ENCODE peak calls at places on chromosomes 6 and 20, in four cellular contexts. One of them, this sample, is unnamed.

GRCh38 chr20:14838663-14839650 is 501.5 kb upstream of the FLRT3 start:
- DNase-seq in fibroblast of pulmonary artery: no peak
- DNase-seq in hepatocyte: peak; percentile 22
- DNase-seq in heart right ventricle: no peak
- DNase-seq in this sample: no peak

GRCh38 chr20:2845607-2846006 is 5.1 kb downstream of the VPS16 start:
- DNase-seq in heart right ventricle: no peak
- DNase-seq in hepatocyte: no peak
- DNase-seq in fibroblast of pulmonary artery: no peak
- DNase-seq in this sample: no peak

GRCh38 chr20:17138237-17138636 is 88.6 kb upstream of the PCSK2 start:
- DNase-seq in heart right ventricle: no peak
- DNase-seq in hepatocyte: no peak
- DNase-seq in fibroblast of pulmonary artery: no peak
- DNase-seq in this sample: no peak

GRCh38 chr6:70547313-70547712 is 19.4 kb upstream of the SDHAF4 start:
- DNase-seq in heart right ventricle: no peak
- DNase-seq in fibroblast of pulmonary artery: peak; percentile 48
- DNase-seq in hepatocyte: peak; percentile 17
- DNase-seq in this sample: no peak

GRCh38 chr6:63380265-63380664 is 60.5 kb upstream of the LGSN start:
- DNase-seq in heart right ventricle: no peak
- DNase-seq in fibroblast of pulmonary artery: no peak
- DNase-seq in hepatocyte: no peak
- DNase-seq in this sample: no peak

GRCh38 chr20:46400253-46400652 is 6.2 kb downstream of the ELMO2 start:
- DNase-seq in fibroblast of pulmonary artery: peak; percentile 87
- DNase-seq in hepatocyte: peak; percentile 46
- DNase-seq in heart right ventricle: peak; percentile 20
- DNase-seq in this sample: peak; percentile 43

GRCh38 chr20:8855315-8855714 is 213.6 kb upstream of the PLCB4 start:
- DNase-seq in fibroblast of pulmonary artery: peak; percentile 54
- DNase-seq in heart right ventricle: peak; percentile 45
- DNase-seq in hepatocyte: no peak
- DNase-seq in this sample: no peak

GRCh38 chr20:53488779-53489272 is 104.8 kb downstream of the ZNF217 start:
- DNase-seq in fibroblast of pulmonary artery: no peak
- DNase-seq in heart right ventricle: no peak
- DNase-seq in hepatocyte: no peak
- DNase-seq in this sample: no peak

GRCh38 chr6:83429857-83430605 is 820 bp downstream of the ME1 start:
- DNase-seq in fibroblast of pulmonary artery: peak; percentile 45
- DNase-seq in hepatocyte: peak; percentile 55
- DNase-seq in heart right ventricle: no peak
- DNase-seq in this sample: no peak

GRCh38 chr6:111107589-111107988 is 20.3 kb downstream of the SLC16A10 start:
- DNase-seq in hepatocyte: no peak
- DNase-seq in fibroblast of pulmonary artery: no peak
- DNase-seq in heart right ventricle: no peak
- DNase-seq in this sample: no peak

DNA sequence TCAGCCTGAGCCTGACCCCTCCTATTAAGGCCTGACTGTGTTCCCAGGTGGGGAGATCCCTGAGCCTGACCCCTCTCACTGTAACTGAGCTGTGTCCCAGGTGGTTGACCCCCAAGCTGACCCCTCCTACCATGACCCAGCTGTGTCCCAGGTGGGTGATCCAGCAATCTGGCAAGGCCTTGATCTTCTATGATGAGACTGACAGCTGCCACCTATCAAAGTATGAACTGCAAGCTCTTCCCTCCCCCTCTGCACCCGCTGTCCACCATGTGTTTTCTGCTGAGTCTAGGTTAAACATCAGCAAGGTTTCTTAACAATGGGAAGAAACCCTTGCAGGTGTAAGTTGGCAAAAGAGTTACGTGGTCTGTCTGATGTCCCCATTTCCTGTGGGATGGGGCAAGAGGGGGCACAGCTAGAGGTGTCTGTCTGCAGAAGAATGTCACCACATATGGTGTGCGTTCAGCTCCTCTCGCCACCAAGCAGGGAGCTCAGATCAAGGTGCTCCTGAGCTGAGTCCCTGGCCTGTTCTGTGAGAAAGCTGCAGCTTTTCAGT is 5.9 kb downstream of the PXDC1 start:
- DNase-seq in fibroblast of pulmonary artery: no peak
- DNase-seq in heart right ventricle: no peak
- DNase-seq in hepatocyte: no peak
- DNase-seq in this sample: no peak
- H3K4me3 ChIP-seq in fibroblast of pulmonary artery: no peak overlapping the region
- H3K4me3 ChIP-seq in heart right ventricle: no peak overlapping the region
- H3K4me3 ChIP-seq in hepatocyte: no peak overlapping the region
- H3K4me3 ChIP-seq in this sample: no peak overlapping the region

DNA sequence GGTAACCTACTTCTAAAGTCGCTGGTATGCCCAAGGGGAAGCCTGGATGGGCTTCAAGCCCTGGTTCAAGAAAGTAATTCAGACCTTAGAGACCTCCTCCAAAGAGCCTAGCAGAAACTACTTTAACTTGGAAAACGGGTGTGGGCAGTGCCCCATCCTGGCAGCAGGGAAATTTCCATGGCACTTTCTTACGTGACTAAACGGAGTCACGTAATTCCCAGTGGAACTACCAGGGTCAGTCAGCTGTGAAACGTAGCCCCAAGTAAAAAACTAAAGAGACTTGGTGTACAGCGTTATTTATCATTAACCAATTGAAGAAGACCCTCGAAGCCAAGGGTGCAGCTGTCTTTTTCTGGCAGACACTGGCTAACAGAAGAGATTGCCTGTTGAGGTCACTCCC is 114.0 kb downstream of the RCAN2 start:
- DNase-seq in heart right ventricle: no peak
- DNase-seq in fibroblast of pulmonary artery: no peak
- DNase-seq in hepatocyte: no peak
- DNase-seq in this sample: no peak
- H3K4me3 ChIP-seq in heart right ventricle: no peak overlapping the region
- H3K4me3 ChIP-seq in fibroblast of pulmonary artery: no peak overlapping the region
- H3K4me3 ChIP-seq in hepatocyte: no peak overlapping the region
- H3K4me3 ChIP-seq in this sample: no peak overlapping the region

GRCh38 chr20:22583773-22584629 is at the start of gene FOXA2:
- DNase-seq in heart right ventricle: no peak
- DNase-seq in hepatocyte: peak; percentile 87
- DNase-seq in fibroblast of pulmonary artery: no peak
- DNase-seq in this sample: no peak

GRCh38 chr20:22584922-22585785 is 782 bp upstream of the FOXA2 start:
- DNase-seq in fibroblast of pulmonary artery: no peak
- DNase-seq in hepatocyte: peak; percentile 73
- DNase-seq in heart right ventricle: no peak
- DNase-seq in this sample: no peak

GRCh38 chr20:22585786-22586493 is 1.6 kb upstream of the FOXA2 start:
- DNase-seq in heart right ventricle: no peak
- DNase-seq in fibroblast of pulmonary artery: no peak
- DNase-seq in hepatocyte: no peak
- DNase-seq in this sample: no peak

GRCh38 chr20:22584630-22584921 is 204 bp upstream of the FOXA2 start:
- DNase-seq in hepatocyte: peak; percentile 84
- DNase-seq in heart right ventricle: no peak
- DNase-seq in fibroblast of pulmonary artery: no peak
- DNase-seq in this sample: no peak

GRCh38 chr20:22586645-22587310 is 2.4 kb upstream of the FOXA2 start:
- DNase-seq in fibroblast of pulmonary artery: no peak
- DNase-seq in heart right ventricle: no peak
- DNase-seq in hepatocyte: peak; percentile 81
- DNase-seq in this sample: peak; percentile 23
- H3K4me3 ChIP-seq in fibroblast of pulmonary artery: no peak overlapping the region
- H3K4me3 ChIP-seq in heart right ventricle: no peak overlapping the region
- H3K4me3 ChIP-seq in hepatocyte: no peak overlapping the region
- H3K4me3 ChIP-seq in this sample: no peak overlapping the region

GRCh38 chr6:13201336-13201735 is 127.0 kb downstream of the TBC1D7 start:
- DNase-seq in fibroblast of pulmonary artery: no peak
- DNase-seq in hepatocyte: no peak
- DNase-seq in heart right ventricle: no peak
- DNase-seq in this sample: no peak

GRCh38 chr6:13205106-13205505 is 123.2 kb downstream of the TBC1D7 start:
- DNase-seq in fibroblast of pulmonary artery: no peak
- DNase-seq in heart right ventricle: no peak
- DNase-seq in hepatocyte: no peak
- DNase-seq in this sample: no peak

GRCh38 chr6:13203145-13203544 is 125.2 kb downstream of the TBC1D7 start:
- DNase-seq in fibroblast of pulmonary artery: no peak
- DNase-seq in heart right ventricle: no peak
- DNase-seq in hepatocyte: no peak
- DNase-seq in this sample: no peak
- H3K4me3 ChIP-seq in fibroblast of pulmonary artery: no peak overlapping the region
- H3K4me3 ChIP-seq in heart right ventricle: no peak overlapping the region
- H3K4me3 ChIP-seq in hepatocyte: no peak overlapping the region
- H3K4me3 ChIP-seq in this sample: no peak overlapping the region

DNA sequence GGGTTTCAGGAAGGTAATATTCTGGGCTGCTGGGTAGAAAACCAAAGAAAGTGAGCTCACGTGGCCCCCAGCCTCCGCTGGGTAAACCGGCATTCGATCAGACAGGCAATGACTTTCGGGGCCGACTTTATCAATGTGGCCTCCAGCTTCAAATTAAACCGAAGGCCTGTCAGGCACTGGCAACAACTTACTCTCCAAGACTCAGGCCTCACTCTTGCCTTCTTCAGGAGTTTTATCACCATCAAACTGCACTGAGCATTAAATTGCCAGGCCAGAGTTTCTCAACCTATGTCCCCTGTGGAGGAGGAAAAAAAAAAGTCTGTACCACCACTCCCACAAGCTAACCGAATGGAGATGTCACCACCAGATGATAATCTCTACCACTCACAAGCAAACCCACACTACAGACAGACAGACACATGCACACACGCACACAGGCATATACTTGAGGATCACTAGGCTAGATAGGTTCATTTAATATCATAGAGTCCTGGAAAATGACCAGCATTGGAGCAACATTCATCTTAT is 1.1 kb upstream of the MBOAT1 start:
- DNase-seq in hepatocyte: no peak
- DNase-seq in heart right ventricle: no peak
- DNase-seq in fibroblast of pulmonary artery: peak; percentile 6
- DNase-seq in this sample: no peak
- H3K4me3 ChIP-seq in hepatocyte: no peak overlapping the region
- H3K4me3 ChIP-seq in heart right ventricle: peak overlapping the region; percentile 92
- H3K4me3 ChIP-seq in fibroblast of pulmonary artery: peak overlapping the region; percentile 78
- H3K4me3 ChIP-seq in this sample: peak overlapping the region; percentile 95

GRCh38 chr6:156869986-156870398 is 92.8 kb downstream of the ARID1B start:
- DNase-seq in hepatocyte: no peak
- DNase-seq in heart right ventricle: no peak
- DNase-seq in fibroblast of pulmonary artery: no peak
- DNase-seq in this sample: no peak
- H3K4me3 ChIP-seq in hepatocyte: no peak overlapping the region
- H3K4me3 ChIP-seq in heart right ventricle: no peak overlapping the region
- H3K4me3 ChIP-seq in fibroblast of pulmonary artery: no peak overlapping the region
- H3K4me3 ChIP-seq in this sample: no peak overlapping the region

DNA sequence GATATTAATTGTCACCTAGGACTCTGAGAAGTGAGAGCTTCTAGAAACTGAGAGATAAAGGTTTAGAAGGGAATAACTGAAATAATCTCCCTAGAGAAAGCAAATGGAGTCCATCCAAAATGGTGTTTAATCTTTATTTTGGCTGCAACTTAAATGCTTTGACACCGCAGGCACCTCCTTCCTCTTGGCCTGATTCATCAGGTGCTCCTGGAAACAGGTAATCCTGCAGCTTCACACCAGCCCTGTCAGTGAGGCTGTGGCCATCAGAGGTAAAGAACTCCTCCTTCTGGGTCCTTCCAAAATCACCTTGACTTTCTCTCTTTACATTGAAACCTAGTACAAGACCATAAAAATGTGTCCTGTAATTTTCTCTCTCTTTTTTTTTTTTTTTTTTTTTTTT is 124.0 kb downstream of the LRRC1 start:
- DNase-seq in hepatocyte: no peak
- DNase-seq in heart right ventricle: no peak
- DNase-seq in fibroblast of pulmonary artery: no peak
- DNase-seq in this sample: no peak
- H3K4me3 ChIP-seq in hepatocyte: no peak overlapping the region
- H3K4me3 ChIP-seq in heart right ventricle: no peak overlapping the region
- H3K4me3 ChIP-seq in fibroblast of pulmonary artery: no peak overlapping the region
- H3K4me3 ChIP-seq in this sample: no peak overlapping the region

This sample was measured in tibial nerve.